ENCODE peak calls at places on chromosome 9, in five cellular contexts. B, G, S, Z and Y are unnamed samples.

GRCh38 chr9:121107881-121108280 is 33.1 kb downstream of the CNTRL start:
- DNase-seq in B (no peak), G (no peak), S (no peak), Z (no peak), Y (no peak)

GRCh38 chr9:14652729-14653377 is 40.4 kb downstream of the ZDHHC21 start:
- DNase-seq in B (no peak), G (no peak), S (peak), Z (peak), Y (no peak)

GRCh38 chr9:37383876-37384715 is 38.4 kb upstream of the GRHPR start:
- DNase-seq in B (no peak), G (no peak), S (no peak), Z (no peak), Y (no peak)

GRCh38 chr9:32581512-32582143 is 8.7 kb upstream of the NDUFB6 start:
- DNase-seq in B (peak), G (no peak), S (peak), Z (peak), Y (no peak)

GRCh38 chr9:6907772-6908381 is 150.1 kb downstream of the KDM4C start:
- DNase-seq in B (peak), G (no peak), S (no peak), Z (peak), Y (no peak)

GRCh38 chr9:124869986-124870560 is 8.1 kb downstream of the ARPC5L start:
- DNase-seq in B (no peak), G (peak), S (no peak), Z (peak), Y (no peak)

GRCh38 chr9:133119039-133119438 is 2.0 kb downstream of the RALGDS start:
- DNase-seq in B (no peak), G (no peak), S (no peak), Z (no peak), Y (peak)

GRCh38 chr9:92147030-92147853 is 32.0 kb upstream of the SPTLC1 start:
- DNase-seq in B (no peak), G (no peak), S (no peak), Z (peak), Y (no peak)

GRCh38 chr9:85212887-85213286 is 528.9 kb downstream of the AGTPBP1 start:
- DNase-seq in B (no peak), G (no peak), S (no peak), Z (peak), Y (no peak)

GRCh38 chr9:75132244-75132643 is 43.9 kb downstream of the OSTF1 start:
- DNase-seq in B (no peak), G (no peak), S (no peak), Z (no peak), Y (no peak)

GRCh38 chr9:107794259-107794658 is 304.7 kb upstream of the KLF4 start:
- DNase-seq in B (no peak), G (no peak), S (no peak), Z (no peak), Y (no peak)